ENCODE peak calls at places on chromosomes 2 and 18, in six cellular contexts. J is hippocampal formation; B is activated gamma-delta T cell treated with Interleukin-2 at 50 U/mL for 16 hours; C is H9; W is sigmoid colon; U is stimulated activated CD4-positive, alpha-beta T cell treated with anti-CD3 and anti-CD28 coated beads, Interleukin-1b, Interleukin-23, amount 100 ng/mL, for 24 hours. A is an unnamed sample.

GRCh38 chr2:7111626-7112025 is 194.4 kb downstream of the RNF144A start:
- DNase-seq in J (no peak), B (no peak), C (no peak), W (no peak), U (no peak), A (peak; percentile 13)

GRCh38 chr2:99940963-99941362 is 201.4 kb downstream of the AFF3 start:
- DNase-seq in J (no peak), B (no peak), C (no peak), W (no peak), U (no peak), A (no peak)

GRCh38 chr18:2656237-2657042 is 914 bp downstream of the SMCHD1 start:
- DNase-seq in J (no peak), B (peak; percentile 45), C (peak; percentile 41), W (peak; percentile 84), U (no peak), A (no peak)

GRCh38 chr18:8153887-8154583 is 455.2 kb upstream of the RAB12 start:
- DNase-seq in J (no peak), B (no peak), C (no peak), W (no peak), U (no peak), A (no peak)

GRCh38 chr2:85164145-85164559 is 31.0 kb downstream of the TCF7L1 start:
- DNase-seq in J (no peak), B (no peak), C (no peak), W (no peak), U (no peak), A (no peak)

GRCh38 chr2:156333951-156334495 is 1.5 kb upstream of the NR4A2 start:
- DNase-seq in J (peak; percentile 58), B (peak; percentile 70), C (peak; percentile 70), W (peak; percentile 89), U (no peak), A (peak; percentile 57)

GRCh38 chr2:120769076-120769786 is 33.6 kb downstream of the GLI2 start:
- DNase-seq in J (no peak), B (no peak), C (no peak), W (peak; percentile 46), U (no peak), A (no peak)

GRCh38 chr18:71442830-71443229 is 1101.3 kb downstream of the CBLN2 start:
- DNase-seq in J (no peak), B (no peak), C (no peak), W (no peak), U (no peak), A (peak; percentile 8)

GRCh38 chr18:6719914-6720692 is 9.4 kb upstream of the ARHGAP28 start:
- DNase-seq in J (no peak), B (no peak), C (no peak), W (no peak), U (no peak), A (no peak)

GRCh38 chr2:42999391-42999811 is 207.0 kb upstream of the HAAO start:
- DNase-seq in J (no peak), B (no peak), C (no peak), W (no peak), U (no peak), A (no peak)

GRCh38 chr2:10274376-10274775 is 28.3 kb upstream of the HPCAL1 start:
- DNase-seq in J (no peak), B (no peak), C (no peak), W (no peak), U (no peak), A (no peak)

GRCh38 chr2:235098736-235099494 is 147.1 kb downstream of the SH3BP4 start:
- DNase-seq in J (no peak), B (no peak), C (no peak), W (no peak), U (no peak), A (no peak)

A was measured in RKO.